ENCODE peak calls at places on chromosomes 6 and 20, in four cellular contexts. S is K562, C is WTC11, K is HepG2. Y is an unnamed sample.

GRCh38 chr6:17031961-17032360 is 69.9 kb upstream of the STMND1 start:
- DNase-seq in S (no peak), K (no peak), C (no peak), Y (no peak)

GRCh38 chr20:953742-954141 is 37.6 kb upstream of the ANGPT4 start:
- DNase-seq in S (no peak), K (no peak), C (peak), Y (no peak)

GRCh38 chr6:124742971-124743370 is 219.3 kb upstream of the RNF217 start:
- DNase-seq in C (no peak), K (no peak), S (no peak), Y (no peak)

GRCh38 chr6:166556336-166556735 is 30.1 kb downstream of the RAMACL start:
- DNase-seq in K (no peak), S (no peak), C (no peak), Y (no peak)

GRCh38 chr6:139474145-139475108 is 100.0 kb upstream of the CITED2 start:
- DNase-seq in S (peak), C (no peak), K (no peak), Y (no peak)

GRCh38 chr6:39387785-39388184 is 65.3 kb upstream of the KCNK16 start:
- DNase-seq in K (no peak), S (no peak), C (no peak), Y (no peak)

GRCh38 chr6:84560431-84561375 is 203.7 kb downstream of the TBX18 start:
- DNase-seq in K (no peak), C (no peak), S (no peak), Y (no peak)

GRCh38 chr6:152299336-152299735 is 337.8 kb downstream of the SYNE1 start:
- DNase-seq in K (no peak), C (no peak), S (no peak), Y (no peak)

GRCh38 chr20:19944772-19945459 is 72.2 kb upstream of the NAA20 start:
- DNase-seq in S (no peak), C (no peak), K (no peak), Y (no peak)

GRCh38 chr6:137117605-137118004 is 55.8 kb downstream of the IL22RA2 start:
- DNase-seq in C (no peak), K (no peak), S (no peak), Y (no peak)

GRCh38 chr6:164751395-164751794 is 558.0 kb downstream of the C6orf118 start:
- DNase-seq in K (no peak), S (no peak), C (no peak), Y (no peak)

GRCh38 chr20:39850236-39850635 is 838.8 kb downstream of the MAFB start:
- DNase-seq in S (no peak), C (no peak), K (no peak), Y (no peak)

GRCh38 chr20:45340236-45340847 is 7.9 kb downstream of the SDC4 start:
- DNase-seq in C (no peak), S (no peak), K (peak), Y (no peak)

GRCh38 chr6:119720160-119720559 is 370.6 kb upstream of the MAN1A1 start:
- DNase-seq in C (no peak), K (peak), S (peak), Y (peak)

GRCh38 chr6:154284313-154284853 is 72.2 kb downstream of the IPCEF1 start:
- DNase-seq in S (no peak), K (no peak), C (no peak), Y (no peak)

GRCh38 chr6:108260126-108260808 is 573 bp downstream of the SNX3 start:
- DNase-seq in K (no peak), C (peak), S (peak), Y (peak)

GRCh38 chr6:29602564-29603361 is 17.8 kb downstream of the OR2H2 start:
- DNase-seq in S (peak), K (peak), C (peak), Y (peak)

GRCh38 chr20:1994627-1995026 is 769 bp upstream of the PDYN start:
- DNase-seq in K (no peak), C (no peak), S (no peak), Y (no peak)

GRCh38 chr6:156953478-156954146 is 176.4 kb downstream of the ARID1B start:
- DNase-seq in C (no peak), S (peak), K (peak), Y (peak)

GRCh38 chr6:116268589-116269293 is 11.0 kb downstream of the TSPYL1 start:
- DNase-seq in S (peak), C (no peak), K (peak), Y (peak)

GRCh38 chr6:12150812-12151432 is 138.8 kb downstream of the HIVEP1 start:
- DNase-seq in K (peak), C (peak), S (peak), Y (peak)

GRCh38 chr20:43961116-43961515 is 46.5 kb downstream of the TOX2 start:
- DNase-seq in K (no peak), C (no peak), S (no peak), Y (no peak)

GRCh38 chr20:44026932-44027685 is 112.5 kb downstream of the TOX2 start:
- DNase-seq in K (no peak), C (no peak), S (no peak), Y (no peak)

GRCh38 chr6:33014841-33015634 is 5.6 kb upstream of the HLA-DOA start:
- DNase-seq in C (no peak), S (peak), K (peak), Y (peak)

GRCh38 chr6:148455674-148456559 is 113.3 kb downstream of the SASH1 start:
- DNase-seq in C (no peak), K (no peak), S (no peak), Y (no peak)

GRCh38 chr20:60583741-60584140 is 625.5 kb downstream of the CDH26 start:
- DNase-seq in C (no peak), S (no peak), K (no peak), Y (no peak)

GRCh38 chr6:33991610-33992009 is 154.3 kb downstream of the GRM4 start:
- DNase-seq in C (no peak), S (no peak), K (no peak), Y (no peak)

GRCh38 chr6:33620584-33621395 is at the start of gene ITPR3:
- DNase-seq in S (peak), K (no peak), C (no peak), Y (peak)

GRCh38 chr6:17167327-17167979 is 65.6 kb downstream of the STMND1 start:
- DNase-seq in K (peak), S (no peak), C (peak), Y (peak)

GRCh38 chr6:170110201-170111140 is 180.4 kb downstream of the DLL1 start:
- DNase-seq in C (no peak), S (no peak), K (no peak), Y (no peak)

GRCh38 chr6:157880534-157880933 is 57.5 kb downstream of the SNX9 start:
- DNase-seq in C (no peak), S (no peak), K (no peak), Y (no peak)

GRCh38 chr6:33207569-33208088 is 671 bp upstream of the RING1 start:
- DNase-seq in K (no peak), S (peak), C (peak), Y (no peak)

GRCh38 chr6:3458706-3459421 is 2.0 kb upstream of the SLC22A23 start:
- DNase-seq in S (no peak), K (no peak), C (no peak), Y (no peak)
- TF ChIP-seq NR3C1 in S (no peak), K (no peak), C (no peak), Y (no peak)

GRCh38 chr6:35218021-35218420 is 4.3 kb downstream of the SCUBE3 start:
- DNase-seq in C (no peak), S (no peak), K (no peak), Y (no peak)
- TF ChIP-seq NR3C1 in C (no peak), S (no peak), K (no peak), Y (no peak)

DNA sequence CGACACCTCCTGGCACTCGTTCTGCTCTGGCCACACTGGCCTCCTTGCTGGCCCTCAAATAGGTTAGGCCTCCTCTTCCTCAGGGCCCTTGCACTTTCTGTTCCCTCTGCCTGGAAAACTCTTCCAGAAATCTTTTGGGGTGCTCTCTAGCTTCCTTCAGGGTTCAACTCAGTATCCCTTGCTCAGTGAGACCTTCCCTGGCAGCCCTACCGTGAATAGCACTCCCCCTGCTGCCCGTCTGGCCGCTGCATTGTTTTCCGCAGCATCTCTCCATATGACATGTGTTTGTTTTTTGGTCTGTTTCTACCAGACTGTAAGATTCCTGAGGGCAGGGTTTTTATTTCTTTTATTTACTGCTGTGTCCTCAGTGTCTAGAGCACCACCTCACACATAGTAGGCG is 6.7 kb downstream of the DDX27 start:
- DNase-seq in S (no peak), K (no peak), C (no peak), Y (no peak)
- TF ChIP-seq NR3C1 in S (no peak), K (no peak), C (no peak), Y (no peak)

GRCh38 chr6:52503344-52503747 is 73.5 kb downstream of the TRAM2 start:
- DNase-seq in C (peak), S (peak), K (no peak), Y (peak)
- TF ChIP-seq NR3C1 in C (no peak), S (no peak), K (no peak), Y (no peak)

DNA sequence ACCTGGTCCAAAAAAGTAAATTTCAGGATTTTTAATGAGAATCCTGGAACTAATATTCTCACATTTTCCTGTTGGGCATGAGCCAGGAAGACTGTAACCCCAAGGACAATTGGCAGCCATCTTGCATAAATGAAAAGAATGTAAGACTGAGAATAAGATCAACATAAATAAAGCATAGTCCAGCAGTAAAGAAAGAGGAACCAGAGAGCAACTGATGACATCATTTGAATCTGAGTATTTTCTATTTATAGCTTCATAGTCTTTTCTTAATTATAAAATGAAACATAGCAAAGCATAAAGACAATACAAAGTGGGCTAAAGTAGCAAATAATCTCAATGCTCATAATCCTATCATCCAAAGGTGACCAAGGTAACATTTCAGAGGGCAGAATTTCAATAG is 26.6 kb upstream of the FBXL4 start:
- DNase-seq in K (no peak), C (no peak), S (no peak), Y (no peak)
- TF ChIP-seq NR3C1 in K (no peak), C (no peak), S (no peak), Y (no peak)

GRCh38 chr20:22619272-22619671 is 34.9 kb upstream of the FOXA2 start:
- DNase-seq in S (no peak), C (no peak), K (peak), Y (peak)

GRCh38 chr20:22615425-22615824 is 31.1 kb upstream of the FOXA2 start:
- DNase-seq in K (no peak), S (no peak), C (no peak), Y (no peak)

GRCh38 chr20:22619806-22620205 is 35.4 kb upstream of the FOXA2 start:
- DNase-seq in C (no peak), S (no peak), K (no peak), Y (no peak)

GRCh38 chr20:22617160-22617559 is 32.8 kb upstream of the FOXA2 start:
- DNase-seq in C (no peak), K (peak), S (no peak), Y (peak)

DNA sequence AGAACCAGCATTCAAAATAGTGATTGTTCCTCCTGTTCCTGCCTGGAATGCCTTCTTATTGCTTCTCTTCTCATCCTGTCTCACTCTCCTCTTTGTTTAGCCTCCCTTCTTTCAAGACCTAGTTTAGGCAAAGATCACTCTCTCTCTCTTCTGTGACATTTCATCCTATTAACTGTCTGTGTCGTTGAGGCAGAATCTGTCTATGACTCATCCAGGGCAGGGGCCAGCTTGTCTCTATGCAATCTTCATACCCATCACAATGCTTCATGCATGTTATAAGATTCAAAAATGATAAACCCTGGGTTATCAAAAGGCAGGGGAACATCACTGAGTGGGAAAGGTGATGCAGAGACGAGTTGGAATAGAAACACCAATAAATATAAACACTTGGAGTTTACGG is 32.2 kb upstream of the FOXA2 start:
- DNase-seq in K (no peak), S (no peak), C (no peak), Y (no peak)
- TF ChIP-seq NR3C1 in K (no peak), S (no peak), C (no peak), Y (no peak)